ENCODE peak calls at places on chromosomes 11 and 22, in four cellular contexts. S is fibroblast of pulmonary artery; U is activated CD4-positive, CD25-positive, alpha-beta regulatory T cell treated with anti-CD3 and anti-CD28 coated beads, Interleukin-2, amount 50 U/mL, for 72 hours; Y is CD4-positive, alpha-beta T cell. F is an unnamed sample.

GRCh38 chr22:22111267-22111751 is 128.7 kb upstream of the TOP3B start:
- DNase-seq in S (peak), U (no peak), Y (no peak), F (no peak)

GRCh38 chr11:83671295-83671694 is 385.1 kb upstream of the CCDC90B start:
- DNase-seq in S (no peak), U (no peak), Y (no peak), F (no peak)

GRCh38 chr11:61697093-61697492 is 16.9 kb downstream of the DAGLA start:
- DNase-seq in S (no peak), U (no peak), Y (no peak), F (no peak)

GRCh38 chr22:44648085-44648820 is 53.8 kb upstream of the PRR5 start:
- DNase-seq in S (no peak), U (no peak), Y (no peak), F (no peak)

GRCh38 chr22:42719656-42720262 is 911 bp downstream of the A4GALT start:
- DNase-seq in S (no peak), U (no peak), Y (no peak), F (no peak)

GRCh38 chr22:47695176-47695575 is 932.7 kb downstream of the TBC1D22A start:
- DNase-seq in S (no peak), U (no peak), Y (no peak), F (no peak)

GRCh38 chr11:113023228-113023627 is 62.0 kb downstream of the NCAM1 start:
- DNase-seq in S (peak), U (no peak), Y (no peak), F (no peak)

GRCh38 chr11:35662061-35662648 is 420 bp upstream of the TRIM44 start:
- DNase-seq in S (no peak), U (no peak), Y (peak), F (no peak)

GRCh38 chr11:62832346-62833234 is at the start of gene TEX54:
- DNase-seq in S (no peak), U (no peak), Y (no peak), F (no peak)

GRCh38 chr11:11513438-11513837 is 108.4 kb downstream of the GALNT18 start:
- DNase-seq in S (no peak), U (no peak), Y (no peak), F (no peak)

GRCh38 chr11:72897506-72897905 is 83.3 kb downstream of the ATG16L2 start:
- DNase-seq in S (no peak), U (no peak), Y (no peak), F (no peak)

GRCh38 chr11:126874831-126875230 is 125.7 kb downstream of the KIRREL3 start:
- DNase-seq in S (no peak), U (no peak), Y (no peak), F (no peak)

GRCh38 chr11:116852261-116853125 is 15.1 kb upstream of the APOA1 start:
- DNase-seq in S (peak), U (no peak), Y (no peak), F (no peak)

GRCh38 chr11:62923634-62924411 is 2.7 kb upstream of the CHRM1 start:
- DNase-seq in S (no peak), U (no peak), Y (peak), F (peak)

GRCh38 chr11:126512741-126513715 is 157.5 kb downstream of the ST3GAL4 start:
- DNase-seq in S (no peak), U (no peak), Y (no peak), F (no peak)

GRCh38 chr11:60858236-60858635 is 2.5 kb upstream of the PTGDR2 start:
- DNase-seq in S (no peak), U (no peak), Y (no peak), F (no peak)

GRCh38 chr11:111064118-111064517 is 181.4 kb upstream of the POU2AF2 start:
- DNase-seq in S (peak), U (no peak), Y (no peak), F (no peak)

GRCh38 chr22:48438791-48439559 is 1388.7 kb downstream of the BRD1 start:
- DNase-seq in S (no peak), U (no peak), Y (no peak), F (no peak)

GRCh38 chr11:134393638-134394037 is 18.4 kb downstream of the B3GAT1 start:
- DNase-seq in S (no peak), U (no peak), Y (no peak), F (no peak)

GRCh38 chr22:44574057-44574456 is 76.0 kb upstream of the RTL6 start:
- DNase-seq in S (peak), U (no peak), Y (no peak), F (no peak)

GRCh38 chr11:99015634-99016454 is 4.9 kb upstream of the CNTN5 start:
- DNase-seq in S (peak), U (no peak), Y (no peak), F (no peak)

GRCh38 chr11:70538641-70539359 is 140.5 kb downstream of the CTTN start:
- DNase-seq in S (no peak), U (no peak), Y (no peak), F (no peak)

GRCh38 chr11:8201524-8202365 is 32.9 kb upstream of the RIC3 start:
- DNase-seq in S (no peak), U (no peak), Y (no peak), F (no peak)

GRCh38 chr22:35443790-35444684 is 44.1 kb downstream of the MCM5 start:
- DNase-seq in S (no peak), U (no peak), Y (no peak), F (no peak)

GRCh38 chr11:85946221-85946620 is 91.0 kb downstream of the CCDC83 start:
- DNase-seq in S (peak), U (no peak), Y (no peak), F (no peak)

GRCh38 chr22:25759825-25760231 is 17.8 kb downstream of the MYO18B start:
- DNase-seq in S (peak), U (no peak), Y (no peak), F (no peak)

GRCh38 chr11:29657709-29658108 is 359.1 kb downstream of the KCNA4 start:
- DNase-seq in S (no peak), U (no peak), Y (no peak), F (no peak)

GRCh38 chr11:8335186-8335585 is 71.5 kb upstream of the LMO1 start:
- DNase-seq in S (no peak), U (no peak), Y (no peak), F (no peak)

GRCh38 chr22:49855491-49855911 is 1.9 kb downstream of the ZBED4 start:
- DNase-seq in S (peak), U (no peak), Y (no peak), F (no peak)

GRCh38 chr11:12111482-12112149 is 1.2 kb downstream of the MICAL2 start:
- DNase-seq in S (peak), U (no peak), Y (no peak), F (no peak)

GRCh38 chr11:11977206-11977938 is 31.1 kb downstream of the DKK3 start:
- DNase-seq in S (peak), U (no peak), Y (no peak), F (no peak)

GRCh38 chr11:133163463-133164419 is 368.6 kb downstream of the OPCML start:
- DNase-seq in S (peak), U (no peak), Y (no peak), F (no peak)

GRCh38 chr11:111549869-111550203 is 9.3 kb downstream of the LAYN start:
- DNase-seq in S (no peak), U (no peak), Y (no peak), F (no peak)

GRCh38 chr11:112174789-112175595 is at the start of gene BCO2:
- DNase-seq in S (peak), U (peak), Y (peak), F (peak)

GRCh38 chr11:44305643-44306468 is 4.1 kb downstream of the ALX4 start:
- DNase-seq in S (no peak), U (no peak), Y (no peak), F (no peak)

GRCh38 chr11:6077723-6078122 is 29.8 kb upstream of the OR56B4 start:
- DNase-seq in S (no peak), U (no peak), Y (no peak), F (no peak)

GRCh38 chr22:44576311-44577260 is 78.6 kb upstream of the RTL6 start:
- DNase-seq in S (no peak), U (peak), Y (no peak), F (no peak)

F was measured in effector memory CD8-positive, alpha-beta T cell.